ENCODE peak calls at places on chromosomes 12 and 14, in six cellular contexts. One of them, this sample, is unnamed.

GRCh38 chr14:100341301-100342031 is 18.3 kb downstream of the SLC25A47 start:
- DNase-seq in NCI-H1105 treated with DMSO at 0.1 percent for 48 hours: no peak
- DNase-seq in endothelial cell: no peak
- DNase-seq in frontal cortex: peak; percentile 75
- DNase-seq in fibroblast of lung: peak; percentile 66
- DNase-seq in cerebellar nuclear complex: no peak
- DNase-seq in this sample: peak; percentile 78

GRCh38 chr12:82810568-82810967 is 123.9 kb downstream of the TMTC2 start:
- DNase-seq in NCI-H1105 treated with DMSO at 0.1 percent for 48 hours: no peak
- DNase-seq in endothelial cell: no peak
- DNase-seq in frontal cortex: no peak
- DNase-seq in fibroblast of lung: no peak
- DNase-seq in cerebellar nuclear complex: no peak
- DNase-seq in this sample: no peak

GRCh38 chr12:49225551-49226166 is 36.8 kb upstream of the TUBA1A start:
- DNase-seq in NCI-H1105 treated with DMSO at 0.1 percent for 48 hours: no peak
- DNase-seq in endothelial cell: no peak
- DNase-seq in frontal cortex: no peak
- DNase-seq in fibroblast of lung: peak; percentile 34
- DNase-seq in cerebellar nuclear complex: no peak
- DNase-seq in this sample: peak; percentile 59

GRCh38 chr12:69502342-69503081 is 32.3 kb downstream of the FRS2 start:
- DNase-seq in NCI-H1105 treated with DMSO at 0.1 percent for 48 hours: no peak
- DNase-seq in endothelial cell: no peak
- DNase-seq in frontal cortex: no peak
- DNase-seq in fibroblast of lung: no peak
- DNase-seq in cerebellar nuclear complex: no peak
- DNase-seq in this sample: peak; percentile 88

GRCh38 chr12:64609543-64610091 is 678 bp upstream of the RASSF3 start:
- DNase-seq in NCI-H1105 treated with DMSO at 0.1 percent for 48 hours: peak; percentile 19
- DNase-seq in endothelial cell: peak; percentile 18
- DNase-seq in frontal cortex: no peak
- DNase-seq in fibroblast of lung: peak; percentile 43
- DNase-seq in cerebellar nuclear complex: no peak
- DNase-seq in this sample: peak; percentile 8

GRCh38 chr12:75712223-75712622 is 200.8 kb upstream of the KRR1 start:
- DNase-seq in NCI-H1105 treated with DMSO at 0.1 percent for 48 hours: peak; percentile 27
- DNase-seq in endothelial cell: no peak
- DNase-seq in frontal cortex: no peak
- DNase-seq in fibroblast of lung: no peak
- DNase-seq in cerebellar nuclear complex: no peak
- DNase-seq in this sample: peak; percentile 57

GRCh38 chr12:93776581-93777018 is 99.4 kb downstream of the CRADD start:
- DNase-seq in NCI-H1105 treated with DMSO at 0.1 percent for 48 hours: no peak
- DNase-seq in endothelial cell: no peak
- DNase-seq in frontal cortex: no peak
- DNase-seq in fibroblast of lung: peak; percentile 92
- DNase-seq in cerebellar nuclear complex: no peak
- DNase-seq in this sample: peak; percentile 95

GRCh38 chr12:102522768-102523167 is 42.4 kb upstream of the IGF1 start:
- DNase-seq in NCI-H1105 treated with DMSO at 0.1 percent for 48 hours: no peak
- DNase-seq in endothelial cell: no peak
- DNase-seq in frontal cortex: no peak
- DNase-seq in fibroblast of lung: no peak
- DNase-seq in cerebellar nuclear complex: no peak
- DNase-seq in this sample: no peak

GRCh38 chr14:41167040-41167439 is 439.6 kb upstream of the LRFN5 start:
- DNase-seq in NCI-H1105 treated with DMSO at 0.1 percent for 48 hours: peak; percentile 97
- DNase-seq in endothelial cell: no peak
- DNase-seq in frontal cortex: no peak
- DNase-seq in fibroblast of lung: no peak
- DNase-seq in cerebellar nuclear complex: no peak
- DNase-seq in this sample: no peak

GRCh38 chr12:130463259-130463658 is 125.6 kb downstream of the PIWIL1 start:
- DNase-seq in NCI-H1105 treated with DMSO at 0.1 percent for 48 hours: no peak
- DNase-seq in endothelial cell: no peak
- DNase-seq in frontal cortex: no peak
- DNase-seq in fibroblast of lung: no peak
- DNase-seq in cerebellar nuclear complex: no peak
- DNase-seq in this sample: no peak

GRCh38 chr12:107126688-107127481 is 33.5 kb upstream of the CRY1 start:
- DNase-seq in NCI-H1105 treated with DMSO at 0.1 percent for 48 hours: peak; percentile 67
- DNase-seq in endothelial cell: no peak
- DNase-seq in frontal cortex: no peak
- DNase-seq in fibroblast of lung: no peak
- DNase-seq in cerebellar nuclear complex: no peak
- DNase-seq in this sample: no peak

GRCh38 chr12:110370732-110371141 is 32.8 kb downstream of the ANAPC7 start:
- DNase-seq in NCI-H1105 treated with DMSO at 0.1 percent for 48 hours: no peak
- DNase-seq in endothelial cell: no peak
- DNase-seq in frontal cortex: no peak
- DNase-seq in fibroblast of lung: no peak
- DNase-seq in cerebellar nuclear complex: no peak
- DNase-seq in this sample: no peak

GRCh38 chr12:5428332-5429221 is 3.3 kb upstream of the NTF3 start:
- DNase-seq in NCI-H1105 treated with DMSO at 0.1 percent for 48 hours: peak; percentile 78
- DNase-seq in endothelial cell: peak; percentile 41
- DNase-seq in frontal cortex: no peak
- DNase-seq in fibroblast of lung: peak; percentile 58
- DNase-seq in cerebellar nuclear complex: no peak
- DNase-seq in this sample: no peak

GRCh38 chr12:116389990-116390655 is 112.6 kb upstream of the MED13L start:
- DNase-seq in NCI-H1105 treated with DMSO at 0.1 percent for 48 hours: no peak
- DNase-seq in endothelial cell: no peak
- DNase-seq in frontal cortex: peak; percentile 36
- DNase-seq in fibroblast of lung: peak; percentile 96
- DNase-seq in cerebellar nuclear complex: no peak
- DNase-seq in this sample: peak; percentile 99

GRCh38 chr12:64120568-64120967 is 101.5 kb downstream of the KICS2 start:
- DNase-seq in NCI-H1105 treated with DMSO at 0.1 percent for 48 hours: no peak
- DNase-seq in endothelial cell: no peak
- DNase-seq in frontal cortex: no peak
- DNase-seq in fibroblast of lung: no peak
- DNase-seq in cerebellar nuclear complex: no peak
- DNase-seq in this sample: no peak

GRCh38 chr12:52181757-52182156 is 10.1 kb downstream of the KRT80 start:
- DNase-seq in NCI-H1105 treated with DMSO at 0.1 percent for 48 hours: peak; percentile 55
- DNase-seq in endothelial cell: no peak
- DNase-seq in frontal cortex: no peak
- DNase-seq in fibroblast of lung: peak; percentile 84
- DNase-seq in cerebellar nuclear complex: no peak
- DNase-seq in this sample: peak; percentile 85